ENCODE peak calls at places on chromosomes 13 and 19, in ten cellular contexts. F, O, J, C, K, I, P, Q, S and L are unnamed samples.

GRCh38 chr19:46221981-46222610 is 7.4 kb upstream of the IGFL1 start:
- DNase-seq in F (peak), O (no peak), J (no peak), C (no peak), K (no peak), I (peak), P (no peak), Q (peak), S (no peak), L (no peak)

GRCh38 chr19:18317998-18318800 is 4.7 kb downstream of the LSM4 start:
- DNase-seq in F (no peak), O (peak), J (no peak), C (no peak), K (no peak), I (no peak), P (no peak), Q (no peak), S (peak), L (no peak)

GRCh38 chr19:51884713-51885112 is 3.0 kb downstream of the ZNF577 start:
- DNase-seq in F (no peak), O (no peak), J (no peak), C (no peak), K (no peak), I (no peak), P (no peak), Q (no peak), S (no peak), L (no peak)

GRCh38 chr13:50707533-50708096 is 135.9 kb downstream of the DLEU7 start:
- DNase-seq in F (no peak), O (no peak), J (no peak), C (no peak), K (no peak), I (no peak), P (no peak), Q (no peak), S (no peak), L (no peak)

GRCh38 chr13:110407021-110407420 is 99.9 kb downstream of the COL4A2 start:
- DNase-seq in F (no peak), O (no peak), J (no peak), C (no peak), K (no peak), I (no peak), P (no peak), Q (no peak), S (no peak), L (no peak)

GRCh38 chr19:42149447-42150202 is 17.4 kb upstream of the POU2F2 start:
- DNase-seq in F (peak), O (no peak), J (no peak), C (no peak), K (no peak), I (no peak), P (no peak), Q (no peak), S (no peak), L (no peak)

GRCh38 chr19:58555920-58556632 is 1.2 kb upstream of the CHMP2A start:
- DNase-seq in F (peak), O (no peak), J (no peak), C (no peak), K (no peak), I (no peak), P (no peak), Q (no peak), S (no peak), L (no peak)

GRCh38 chr19:33683881-33684549 is 62.3 kb downstream of the CHST8 start:
- DNase-seq in F (peak), O (no peak), J (no peak), C (no peak), K (no peak), I (no peak), P (no peak), Q (peak), S (peak), L (no peak)

GRCh38 chr19:18895038-18895827 is 725 bp downstream of the CERS1 start:
- DNase-seq in F (peak), O (peak), J (no peak), C (no peak), K (peak), I (no peak), P (peak), Q (peak), S (no peak), L (peak)

GRCh38 chr19:41688098-41688497 is at the start of gene CEACAM7:
- DNase-seq in F (no peak), O (no peak), J (no peak), C (no peak), K (no peak), I (no peak), P (no peak), Q (no peak), S (no peak), L (no peak)